ENCODE peak calls at places on chromosomes 1 and 21, in ten cellular contexts. One of them, this sample, is unnamed.
A peak's percentile ranks its signal among the peaks of the same experiment; 100 is the strongest.

GRCh38 chr1:178283409-178283808 is 189.5 kb downstream of the RASAL2 start:
- DNase-seq in GM23248: peak; percentile 31
- DNase-seq in left lung: no peak
- DNase-seq in suprapubic skin: no peak
- DNase-seq in effector memory CD4-positive, alpha-beta T cell: no peak
- DNase-seq in heart right ventricle: no peak
- DNase-seq in brain microvascular endothelial cell: peak; percentile 53
- DNase-seq in PC-3: no peak
- DNase-seq in left ventricle myocardium inferior: no peak
- DNase-seq in cardiac muscle cell: no peak
- DNase-seq in this sample: peak; percentile 59

GRCh38 chr1:210826686-210827085 is 307.3 kb downstream of the KCNH1 start:
- DNase-seq in GM23248: no peak
- DNase-seq in left lung: no peak
- DNase-seq in suprapubic skin: no peak
- DNase-seq in effector memory CD4-positive, alpha-beta T cell: no peak
- DNase-seq in heart right ventricle: no peak
- DNase-seq in brain microvascular endothelial cell: no peak
- DNase-seq in PC-3: no peak
- DNase-seq in left ventricle myocardium inferior: no peak
- DNase-seq in cardiac muscle cell: no peak
- DNase-seq in this sample: no peak

GRCh38 chr1:40140211-40140709 is 20.9 kb upstream of the RLF start:
- DNase-seq in GM23248: peak; percentile 27
- DNase-seq in left lung: no peak
- DNase-seq in suprapubic skin: no peak
- DNase-seq in effector memory CD4-positive, alpha-beta T cell: no peak
- DNase-seq in heart right ventricle: no peak
- DNase-seq in brain microvascular endothelial cell: peak; percentile 3
- DNase-seq in PC-3: peak; percentile 68
- DNase-seq in left ventricle myocardium inferior: no peak
- DNase-seq in cardiac muscle cell: no peak
- DNase-seq in this sample: peak; percentile 52

GRCh38 chr1:72230746-72231145 is 51.6 kb downstream of the NEGR1 start:
- DNase-seq in GM23248: peak; percentile 42
- DNase-seq in left lung: no peak
- DNase-seq in suprapubic skin: no peak
- DNase-seq in effector memory CD4-positive, alpha-beta T cell: no peak
- DNase-seq in heart right ventricle: no peak
- DNase-seq in brain microvascular endothelial cell: no peak
- DNase-seq in PC-3: peak; percentile 96
- DNase-seq in left ventricle myocardium inferior: no peak
- DNase-seq in cardiac muscle cell: no peak
- DNase-seq in this sample: no peak

GRCh38 chr1:205950280-205950679 is 7.0 kb upstream of the SLC26A9 start:
- DNase-seq in GM23248: peak; percentile 96
- DNase-seq in left lung: no peak
- DNase-seq in suprapubic skin: no peak
- DNase-seq in effector memory CD4-positive, alpha-beta T cell: no peak
- DNase-seq in heart right ventricle: peak; percentile 37
- DNase-seq in brain microvascular endothelial cell: peak; percentile 9
- DNase-seq in PC-3: peak; percentile 43
- DNase-seq in left ventricle myocardium inferior: no peak
- DNase-seq in cardiac muscle cell: no peak
- DNase-seq in this sample: no peak

GRCh38 chr1:31984419-31985347 is 29.0 kb upstream of the KHDRBS1 start:
- DNase-seq in GM23248: peak; percentile 78
- DNase-seq in left lung: no peak
- DNase-seq in suprapubic skin: no peak
- DNase-seq in effector memory CD4-positive, alpha-beta T cell: peak; percentile 14
- DNase-seq in heart right ventricle: no peak
- DNase-seq in brain microvascular endothelial cell: peak; percentile 47
- DNase-seq in PC-3: peak; percentile 25
- DNase-seq in left ventricle myocardium inferior: no peak
- DNase-seq in cardiac muscle cell: peak; percentile 29
- DNase-seq in this sample: no peak

GRCh38 chr1:167854184-167854583 is 59.8 kb downstream of the ADCY10 start:
- DNase-seq in GM23248: no peak
- DNase-seq in left lung: no peak
- DNase-seq in suprapubic skin: no peak
- DNase-seq in effector memory CD4-positive, alpha-beta T cell: no peak
- DNase-seq in heart right ventricle: no peak
- DNase-seq in brain microvascular endothelial cell: no peak
- DNase-seq in PC-3: peak; percentile 62
- DNase-seq in left ventricle myocardium inferior: no peak
- DNase-seq in cardiac muscle cell: no peak
- DNase-seq in this sample: no peak

GRCh38 chr1:9724706-9725476 is 73.4 kb downstream of the PIK3CD start:
- DNase-seq in GM23248: peak; percentile 79
- DNase-seq in left lung: peak; percentile 91
- DNase-seq in suprapubic skin: no peak
- DNase-seq in effector memory CD4-positive, alpha-beta T cell: peak; percentile 52
- DNase-seq in heart right ventricle: peak; percentile 59
- DNase-seq in brain microvascular endothelial cell: peak; percentile 21
- DNase-seq in PC-3: peak; percentile 74
- DNase-seq in left ventricle myocardium inferior: peak; percentile 50
- DNase-seq in cardiac muscle cell: peak; percentile 69
- DNase-seq in this sample: peak; percentile 80

GRCh38 chr1:63813829-63814277 is 40.0 kb downstream of the ROR1 start:
- DNase-seq in GM23248: peak; percentile 79
- DNase-seq in left lung: no peak
- DNase-seq in suprapubic skin: no peak
- DNase-seq in effector memory CD4-positive, alpha-beta T cell: no peak
- DNase-seq in heart right ventricle: no peak
- DNase-seq in brain microvascular endothelial cell: peak; percentile 58
- DNase-seq in PC-3: peak; percentile 10
- DNase-seq in left ventricle myocardium inferior: no peak
- DNase-seq in cardiac muscle cell: no peak
- DNase-seq in this sample: no peak

GRCh38 chr21:41460578-41461527 is 34.8 kb downstream of the MX1 start:
- DNase-seq in GM23248: peak; percentile 89
- DNase-seq in left lung: peak; percentile 89
- DNase-seq in suprapubic skin: peak; percentile 80
- DNase-seq in effector memory CD4-positive, alpha-beta T cell: peak; percentile 14
- DNase-seq in heart right ventricle: peak; percentile 71
- DNase-seq in brain microvascular endothelial cell: peak; percentile 63
- DNase-seq in PC-3: peak; percentile 73
- DNase-seq in left ventricle myocardium inferior: peak; percentile 64
- DNase-seq in cardiac muscle cell: peak; percentile 75
- DNase-seq in this sample: peak; percentile 83

GRCh38 chr1:171833091-171833822 is 8.0 kb upstream of the DNM3 start:
- DNase-seq in GM23248: peak; percentile 85
- DNase-seq in left lung: no peak
- DNase-seq in suprapubic skin: no peak
- DNase-seq in effector memory CD4-positive, alpha-beta T cell: no peak
- DNase-seq in heart right ventricle: no peak
- DNase-seq in brain microvascular endothelial cell: no peak
- DNase-seq in PC-3: no peak
- DNase-seq in left ventricle myocardium inferior: no peak
- DNase-seq in cardiac muscle cell: no peak
- DNase-seq in this sample: no peak

GRCh38 chr1:95409901-95410300 is 175.9 kb downstream of the RWDD3 start:
- DNase-seq in GM23248: no peak
- DNase-seq in left lung: no peak
- DNase-seq in suprapubic skin: no peak
- DNase-seq in effector memory CD4-positive, alpha-beta T cell: no peak
- DNase-seq in heart right ventricle: no peak
- DNase-seq in brain microvascular endothelial cell: no peak
- DNase-seq in PC-3: no peak
- DNase-seq in left ventricle myocardium inferior: no peak
- DNase-seq in cardiac muscle cell: no peak
- DNase-seq in this sample: no peak

GRCh38 chr1:95406279-95406678 is 172.3 kb downstream of the RWDD3 start:
- DNase-seq in GM23248: no peak
- DNase-seq in left lung: no peak
- DNase-seq in suprapubic skin: no peak
- DNase-seq in effector memory CD4-positive, alpha-beta T cell: no peak
- DNase-seq in heart right ventricle: no peak
- DNase-seq in brain microvascular endothelial cell: no peak
- DNase-seq in PC-3: no peak
- DNase-seq in left ventricle myocardium inferior: no peak
- DNase-seq in cardiac muscle cell: no peak
- DNase-seq in this sample: no peak

GRCh38 chr1:95407864-95408291 is 173.9 kb downstream of the RWDD3 start:
- DNase-seq in GM23248: no peak
- DNase-seq in left lung: no peak
- DNase-seq in suprapubic skin: no peak
- DNase-seq in effector memory CD4-positive, alpha-beta T cell: no peak
- DNase-seq in heart right ventricle: no peak
- DNase-seq in brain microvascular endothelial cell: no peak
- DNase-seq in PC-3: no peak
- DNase-seq in left ventricle myocardium inferior: no peak
- DNase-seq in cardiac muscle cell: no peak
- DNase-seq in this sample: no peak

GRCh38 chr1:95408506-95409136 is 174.6 kb downstream of the RWDD3 start:
- DNase-seq in GM23248: no peak
- DNase-seq in left lung: no peak
- DNase-seq in suprapubic skin: no peak
- DNase-seq in effector memory CD4-positive, alpha-beta T cell: no peak
- DNase-seq in heart right ventricle: no peak
- DNase-seq in brain microvascular endothelial cell: no peak
- DNase-seq in PC-3: no peak
- DNase-seq in left ventricle myocardium inferior: no peak
- DNase-seq in cardiac muscle cell: no peak
- DNase-seq in this sample: no peak

GRCh38 chr1:95407146-95407863 is 173.3 kb downstream of the RWDD3 start:
- DNase-seq in GM23248: peak; percentile 2
- DNase-seq in left lung: no peak
- DNase-seq in suprapubic skin: no peak
- DNase-seq in effector memory CD4-positive, alpha-beta T cell: no peak
- DNase-seq in heart right ventricle: no peak
- DNase-seq in brain microvascular endothelial cell: no peak
- DNase-seq in PC-3: no peak
- DNase-seq in left ventricle myocardium inferior: no peak
- DNase-seq in cardiac muscle cell: peak; percentile 5
- DNase-seq in this sample: no peak
- H3K27ac ChIP-seq in GM23248: no peak overlapping the region
- H3K27ac ChIP-seq in left lung: no peak overlapping the region
- H3K27ac ChIP-seq in suprapubic skin: no peak overlapping the region
- H3K27ac ChIP-seq in effector memory CD4-positive, alpha-beta T cell: no peak overlapping the region
- H3K27ac ChIP-seq in heart right ventricle: no peak overlapping the region
- H3K27ac ChIP-seq in brain microvascular endothelial cell: no peak overlapping the region
- H3K27ac ChIP-seq in PC-3: no peak overlapping the region
- H3K27ac ChIP-seq in left ventricle myocardium inferior: no peak overlapping the region
- H3K27ac ChIP-seq in cardiac muscle cell: no peak overlapping the region
- H3K27ac ChIP-seq in this sample: no peak overlapping the region

GRCh38 chr1:151055581-151055980 is 3.8 kb downstream of the CDC42SE1 start:
- DNase-seq in GM23248: no peak
- DNase-seq in left lung: no peak
- DNase-seq in suprapubic skin: no peak
- DNase-seq in effector memory CD4-positive, alpha-beta T cell: no peak
- DNase-seq in heart right ventricle: no peak
- DNase-seq in brain microvascular endothelial cell: no peak
- DNase-seq in PC-3: no peak
- DNase-seq in left ventricle myocardium inferior: no peak
- DNase-seq in cardiac muscle cell: no peak
- DNase-seq in this sample: no peak

GRCh38 chr1:151056574-151056973 is 2.8 kb downstream of the CDC42SE1 start:
- DNase-seq in GM23248: no peak
- DNase-seq in left lung: no peak
- DNase-seq in suprapubic skin: no peak
- DNase-seq in effector memory CD4-positive, alpha-beta T cell: no peak
- DNase-seq in heart right ventricle: no peak
- DNase-seq in brain microvascular endothelial cell: no peak
- DNase-seq in PC-3: no peak
- DNase-seq in left ventricle myocardium inferior: no peak
- DNase-seq in cardiac muscle cell: no peak
- DNase-seq in this sample: no peak

GRCh38 chr1:151054971-151055547 is 4.4 kb downstream of the CDC42SE1 start:
- DNase-seq in GM23248: no peak
- DNase-seq in left lung: no peak
- DNase-seq in suprapubic skin: no peak
- DNase-seq in effector memory CD4-positive, alpha-beta T cell: no peak
- DNase-seq in heart right ventricle: no peak
- DNase-seq in brain microvascular endothelial cell: no peak
- DNase-seq in PC-3: no peak
- DNase-seq in left ventricle myocardium inferior: no peak
- DNase-seq in cardiac muscle cell: no peak
- DNase-seq in this sample: no peak

GRCh38 chr1:151058682-151059341 is 610 bp downstream of the CDC42SE1 start:
- DNase-seq in GM23248: peak; percentile 52
- DNase-seq in left lung: peak; percentile 87
- DNase-seq in suprapubic skin: peak; percentile 83
- DNase-seq in effector memory CD4-positive, alpha-beta T cell: no peak
- DNase-seq in heart right ventricle: no peak
- DNase-seq in brain microvascular endothelial cell: no peak
- DNase-seq in PC-3: peak; percentile 92
- DNase-seq in left ventricle myocardium inferior: no peak
- DNase-seq in cardiac muscle cell: peak; percentile 45
- DNase-seq in this sample: peak; percentile 86

GRCh38 chr1:151056149-151056548 is 3.3 kb downstream of the CDC42SE1 start:
- DNase-seq in GM23248: peak; percentile 28
- DNase-seq in left lung: no peak
- DNase-seq in suprapubic skin: no peak
- DNase-seq in effector memory CD4-positive, alpha-beta T cell: no peak
- DNase-seq in heart right ventricle: no peak
- DNase-seq in brain microvascular endothelial cell: no peak
- DNase-seq in PC-3: no peak
- DNase-seq in left ventricle myocardium inferior: no peak
- DNase-seq in cardiac muscle cell: no peak
- DNase-seq in this sample: no peak
- H3K36me3 ChIP-seq in GM23248: peaks cover 47% of the 10 kb centered on the region
- H3K36me3 ChIP-seq in left lung: peaks cover 12% of the 10 kb centered on the region
- H3K36me3 ChIP-seq in suprapubic skin: peaks cover 48% of the 10 kb centered on the region
- H3K36me3 ChIP-seq in effector memory CD4-positive, alpha-beta T cell: peaks cover 42% of the 10 kb centered on the region
- H3K36me3 ChIP-seq in heart right ventricle: peaks cover 50% of the 10 kb centered on the region
- H3K36me3 ChIP-seq in brain microvascular endothelial cell: peaks cover 59% of the 10 kb centered on the region
- H3K36me3 ChIP-seq in PC-3: peaks cover 49% of the 10 kb centered on the region
- H3K36me3 ChIP-seq in left ventricle myocardium inferior: peaks cover 49% of the 10 kb centered on the region
- H3K36me3 ChIP-seq in cardiac muscle cell: peaks cover 27% of the 10 kb centered on the region
- H3K36me3 ChIP-seq in this sample: peaks cover 60% of the 10 kb centered on the region

GRCh38 chr1:16925635-16926490 is 4.1 kb downstream of the CROCC start:
- DNase-seq in GM23248: no peak
- DNase-seq in left lung: peak; percentile 76
- DNase-seq in suprapubic skin: peak; percentile 75
- DNase-seq in effector memory CD4-positive, alpha-beta T cell: no peak
- DNase-seq in heart right ventricle: no peak
- DNase-seq in brain microvascular endothelial cell: no peak
- DNase-seq in PC-3: no peak
- DNase-seq in left ventricle myocardium inferior: no peak
- DNase-seq in cardiac muscle cell: no peak
- DNase-seq in this sample: peak; percentile 49
- H3K27ac ChIP-seq in GM23248: no peak overlapping the region
- H3K27ac ChIP-seq in left lung: no peak overlapping the region
- H3K27ac ChIP-seq in suprapubic skin: peak overlapping the region; percentile 17
- H3K27ac ChIP-seq in effector memory CD4-positive, alpha-beta T cell: no peak overlapping the region
- H3K27ac ChIP-seq in heart right ventricle: no peak overlapping the region
- H3K27ac ChIP-seq in brain microvascular endothelial cell: no peak overlapping the region
- H3K27ac ChIP-seq in PC-3: no peak overlapping the region
- H3K27ac ChIP-seq in left ventricle myocardium inferior: no peak overlapping the region
- H3K27ac ChIP-seq in cardiac muscle cell: no peak overlapping the region
- H3K27ac ChIP-seq in this sample: no peak overlapping the region

DNA sequence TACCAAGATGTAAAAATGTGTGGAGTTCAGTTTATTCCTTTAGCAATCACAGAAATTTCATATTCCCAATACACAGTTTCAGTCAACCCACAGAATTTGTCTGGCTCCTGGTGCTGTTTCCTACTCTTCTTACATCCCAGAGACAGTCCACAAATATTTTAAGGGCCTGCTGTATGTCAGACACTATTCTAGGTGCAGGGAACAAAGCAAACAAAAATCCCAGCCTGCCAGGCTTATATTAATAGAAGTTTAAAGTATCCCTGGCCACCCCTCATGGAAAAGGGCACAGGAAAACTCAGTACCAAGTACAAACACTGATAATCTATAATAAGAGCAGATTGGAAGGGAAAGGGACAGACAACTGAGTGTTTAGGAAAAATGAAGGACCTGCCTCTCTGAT is 194.8 kb downstream of the ZP4 start:
- DNase-seq in GM23248: no peak
- DNase-seq in left lung: no peak
- DNase-seq in suprapubic skin: no peak
- DNase-seq in effector memory CD4-positive, alpha-beta T cell: no peak
- DNase-seq in heart right ventricle: no peak
- DNase-seq in brain microvascular endothelial cell: no peak
- DNase-seq in PC-3: no peak
- DNase-seq in left ventricle myocardium inferior: no peak
- DNase-seq in cardiac muscle cell: peak; percentile 54
- DNase-seq in this sample: no peak
- H3K36me3 ChIP-seq in GM23248: no peaks in the 10 kb centered on the region
- H3K36me3 ChIP-seq in left lung: no peaks in the 10 kb centered on the region
- H3K36me3 ChIP-seq in suprapubic skin: no peaks in the 10 kb centered on the region
- H3K36me3 ChIP-seq in effector memory CD4-positive, alpha-beta T cell: no peaks in the 10 kb centered on the region
- H3K36me3 ChIP-seq in heart right ventricle: peaks cover 5% of the 10 kb centered on the region
- H3K36me3 ChIP-seq in brain microvascular endothelial cell: no peaks in the 10 kb centered on the region
- H3K36me3 ChIP-seq in PC-3: no peaks in the 10 kb centered on the region
- H3K36me3 ChIP-seq in left ventricle myocardium inferior: no peaks in the 10 kb centered on the region
- H3K36me3 ChIP-seq in cardiac muscle cell: peaks cover 21% of the 10 kb centered on the region
- H3K36me3 ChIP-seq in this sample: no peaks in the 10 kb centered on the region

This sample was measured in lower lobe of right lung.